ENCODE peak calls at places on chromosomes 7 and 10, in ten cellular contexts. One of them, this sample, is unnamed.

GRCh38 chr7:42181566-42181965 is 55.4 kb downstream of the GLI3 start:
- DNase-seq in fibroblast of lung: no peak
- DNase-seq in heart right ventricle: no peak
- DNase-seq in adipocyte: no peak
- DNase-seq in tibial artery: no peak
- DNase-seq in thoracic aorta: no peak
- DNase-seq in retinal pigment epithelial cell: no peak
- DNase-seq in lower lobe of right lung: no peak
- DNase-seq in bronchial epithelial cell: no peak
- DNase-seq in Caco-2: no peak
- DNase-seq in this sample: no peak

GRCh38 chr7:46386428-46387399 is 465.6 kb upstream of the IGFBP3 start:
- DNase-seq in fibroblast of lung: no peak
- DNase-seq in heart right ventricle: no peak
- DNase-seq in adipocyte: no peak
- DNase-seq in tibial artery: no peak
- DNase-seq in thoracic aorta: no peak
- DNase-seq in retinal pigment epithelial cell: no peak
- DNase-seq in lower lobe of right lung: no peak
- DNase-seq in bronchial epithelial cell: no peak
- DNase-seq in Caco-2: no peak
- DNase-seq in this sample: peak; percentile 56

GRCh38 chr10:113665806-113666354 is 2.0 kb upstream of the NRAP start:
- DNase-seq in fibroblast of lung: peak; percentile 66
- DNase-seq in heart right ventricle: no peak
- DNase-seq in adipocyte: peak; percentile 84
- DNase-seq in tibial artery: peak; percentile 34
- DNase-seq in thoracic aorta: no peak
- DNase-seq in retinal pigment epithelial cell: peak; percentile 96
- DNase-seq in lower lobe of right lung: no peak
- DNase-seq in bronchial epithelial cell: peak; percentile 76
- DNase-seq in Caco-2: peak; percentile 41
- DNase-seq in this sample: peak; percentile 62

GRCh38 chr10:95394161-95394880 is 103.5 kb upstream of the PDLIM1 start:
- DNase-seq in fibroblast of lung: no peak
- DNase-seq in heart right ventricle: no peak
- DNase-seq in adipocyte: no peak
- DNase-seq in tibial artery: no peak
- DNase-seq in thoracic aorta: no peak
- DNase-seq in retinal pigment epithelial cell: no peak
- DNase-seq in lower lobe of right lung: no peak
- DNase-seq in bronchial epithelial cell: peak; percentile 98
- DNase-seq in Caco-2: no peak
- DNase-seq in this sample: no peak

GRCh38 chr10:43045631-43046287 is 31.1 kb upstream of the RET start:
- DNase-seq in fibroblast of lung: no peak
- DNase-seq in heart right ventricle: no peak
- DNase-seq in adipocyte: no peak
- DNase-seq in tibial artery: peak; percentile 14
- DNase-seq in thoracic aorta: no peak
- DNase-seq in retinal pigment epithelial cell: no peak
- DNase-seq in lower lobe of right lung: peak; percentile 29
- DNase-seq in bronchial epithelial cell: no peak
- DNase-seq in Caco-2: no peak
- DNase-seq in this sample: no peak

GRCh38 chr7:45980973-45981372 is 59.9 kb upstream of the IGFBP3 start:
- DNase-seq in fibroblast of lung: no peak
- DNase-seq in heart right ventricle: no peak
- DNase-seq in adipocyte: no peak
- DNase-seq in tibial artery: no peak
- DNase-seq in thoracic aorta: no peak
- DNase-seq in retinal pigment epithelial cell: no peak
- DNase-seq in lower lobe of right lung: no peak
- DNase-seq in bronchial epithelial cell: peak; percentile 41
- DNase-seq in Caco-2: no peak
- DNase-seq in this sample: no peak

GRCh38 chr7:101983147-101983811 is 165.9 kb downstream of the CUX1 start:
- DNase-seq in fibroblast of lung: no peak
- DNase-seq in heart right ventricle: no peak
- DNase-seq in adipocyte: no peak
- DNase-seq in tibial artery: no peak
- DNase-seq in thoracic aorta: no peak
- DNase-seq in retinal pigment epithelial cell: no peak
- DNase-seq in lower lobe of right lung: no peak
- DNase-seq in bronchial epithelial cell: no peak
- DNase-seq in Caco-2: no peak
- DNase-seq in this sample: no peak

GRCh38 chr7:116522247-116522646 is 2.6 kb upstream of the CAV1 start:
- DNase-seq in fibroblast of lung: peak; percentile 71
- DNase-seq in heart right ventricle: no peak
- DNase-seq in adipocyte: peak; percentile 74
- DNase-seq in tibial artery: no peak
- DNase-seq in thoracic aorta: no peak
- DNase-seq in retinal pigment epithelial cell: peak; percentile 72
- DNase-seq in lower lobe of right lung: no peak
- DNase-seq in bronchial epithelial cell: peak; percentile 96
- DNase-seq in Caco-2: no peak
- DNase-seq in this sample: peak; percentile 77

GRCh38 chr10:101133489-101134298 is 2.6 kb downstream of the TLX1 start:
- DNase-seq in fibroblast of lung: no peak
- DNase-seq in heart right ventricle: no peak
- DNase-seq in adipocyte: no peak
- DNase-seq in tibial artery: no peak
- DNase-seq in thoracic aorta: no peak
- DNase-seq in retinal pigment epithelial cell: no peak
- DNase-seq in lower lobe of right lung: no peak
- DNase-seq in bronchial epithelial cell: no peak
- DNase-seq in Caco-2: no peak
- DNase-seq in this sample: no peak

GRCh38 chr10:101132636-101133473 is 1.8 kb downstream of the TLX1 start:
- DNase-seq in fibroblast of lung: no peak
- DNase-seq in heart right ventricle: no peak
- DNase-seq in adipocyte: no peak
- DNase-seq in tibial artery: no peak
- DNase-seq in thoracic aorta: no peak
- DNase-seq in retinal pigment epithelial cell: no peak
- DNase-seq in lower lobe of right lung: no peak
- DNase-seq in bronchial epithelial cell: no peak
- DNase-seq in Caco-2: no peak
- DNase-seq in this sample: no peak

GRCh38 chr10:101131962-101132635 is 999 bp downstream of the TLX1 start:
- DNase-seq in fibroblast of lung: no peak
- DNase-seq in heart right ventricle: no peak
- DNase-seq in adipocyte: no peak
- DNase-seq in tibial artery: no peak
- DNase-seq in thoracic aorta: no peak
- DNase-seq in retinal pigment epithelial cell: no peak
- DNase-seq in lower lobe of right lung: no peak
- DNase-seq in bronchial epithelial cell: no peak
- DNase-seq in Caco-2: no peak
- DNase-seq in this sample: no peak

GRCh38 chr10:101130141-101130540 is 959 bp upstream of the TLX1 start:
- DNase-seq in fibroblast of lung: no peak
- DNase-seq in heart right ventricle: no peak
- DNase-seq in adipocyte: no peak
- DNase-seq in tibial artery: no peak
- DNase-seq in thoracic aorta: no peak
- DNase-seq in retinal pigment epithelial cell: no peak
- DNase-seq in lower lobe of right lung: no peak
- DNase-seq in bronchial epithelial cell: no peak
- DNase-seq in Caco-2: no peak
- DNase-seq in this sample: no peak

DNA sequence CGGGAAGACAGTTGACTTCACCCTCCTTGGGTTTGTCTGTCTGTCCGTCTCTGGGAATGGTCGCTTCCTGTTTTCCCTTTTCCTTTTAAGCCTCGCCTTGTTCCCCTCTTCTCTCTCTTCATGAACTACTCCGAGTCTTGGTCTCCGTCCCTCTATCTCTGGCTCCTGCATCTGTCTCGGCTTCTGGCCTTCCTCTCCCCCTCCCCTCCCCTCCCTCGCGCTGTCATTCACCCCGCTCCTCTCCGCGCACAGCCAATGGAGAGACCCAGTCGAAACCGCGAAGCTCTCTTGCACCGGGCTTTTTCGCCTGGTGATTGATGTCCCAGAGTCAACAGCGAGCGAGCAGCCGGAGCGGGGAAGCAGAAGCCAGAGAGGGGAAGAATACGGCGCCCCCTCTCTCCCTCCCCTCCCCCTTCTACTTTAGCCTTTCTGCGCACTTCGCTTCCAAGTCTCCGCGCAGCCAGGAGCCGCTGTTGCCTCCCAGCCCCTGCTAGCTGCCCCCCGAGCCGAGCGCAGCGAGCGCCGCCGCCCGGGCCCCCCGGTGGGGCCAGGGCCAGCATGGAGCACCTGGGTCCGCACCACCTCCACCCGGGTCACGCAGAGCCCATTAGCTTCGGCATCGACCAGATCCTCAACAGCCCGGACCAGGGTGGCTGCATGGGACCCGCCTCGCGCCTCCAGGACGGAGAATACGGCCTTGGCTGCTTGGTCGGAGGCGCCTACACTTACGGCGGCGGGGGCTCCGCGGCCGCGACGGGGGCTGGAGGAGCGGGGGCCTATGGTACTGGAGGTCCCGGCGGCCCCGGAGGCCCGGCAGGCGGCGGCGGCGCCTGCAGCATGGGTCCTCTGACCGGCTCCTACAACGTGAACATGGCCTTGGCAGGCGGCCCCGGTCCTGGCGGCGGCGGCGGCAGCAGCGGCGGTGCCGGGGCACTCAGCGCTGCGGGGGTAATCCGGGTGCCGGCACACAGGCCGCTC is at the start of gene TLX1:
- DNase-seq in fibroblast of lung: no peak
- DNase-seq in heart right ventricle: peak; percentile 38
- DNase-seq in adipocyte: no peak
- DNase-seq in tibial artery: no peak
- DNase-seq in thoracic aorta: no peak
- DNase-seq in retinal pigment epithelial cell: no peak
- DNase-seq in lower lobe of right lung: no peak
- DNase-seq in bronchial epithelial cell: no peak
- DNase-seq in Caco-2: peak; percentile 62
- DNase-seq in this sample: no peak
- H3K4me3 ChIP-seq in fibroblast of lung: no peak within 1 kb of the TSS
- H3K4me3 ChIP-seq in heart right ventricle: peak within 1 kb of the TSS; percentile 41
- H3K4me3 ChIP-seq in adipocyte: no peak within 1 kb of the TSS
- H3K4me3 ChIP-seq in tibial artery: peak within 1 kb of the TSS; percentile 20
- H3K4me3 ChIP-seq in thoracic aorta: peak within 1 kb of the TSS; percentile 65
- H3K4me3 ChIP-seq in retinal pigment epithelial cell: no peak within 1 kb of the TSS
- H3K4me3 ChIP-seq in lower lobe of right lung: peak within 1 kb of the TSS; percentile 28
- H3K4me3 ChIP-seq in bronchial epithelial cell: no peak within 1 kb of the TSS
- H3K4me3 ChIP-seq in Caco-2: peak within 1 kb of the TSS; percentile 51
- H3K4me3 ChIP-seq in this sample: no peak within 1 kb of the TSS

GRCh38 chr10:110206988-110207804 is at the start of gene MXI1:
- DNase-seq in fibroblast of lung: peak; percentile 82
- DNase-seq in heart right ventricle: peak; percentile 74
- DNase-seq in adipocyte: peak; percentile 88
- DNase-seq in tibial artery: peak; percentile 81
- DNase-seq in thoracic aorta: no peak
- DNase-seq in retinal pigment epithelial cell: peak; percentile 62
- DNase-seq in lower lobe of right lung: peak; percentile 82
- DNase-seq in bronchial epithelial cell: peak; percentile 77
- DNase-seq in Caco-2: peak; percentile 77
- DNase-seq in this sample: peak; percentile 53
- H3K4me3 ChIP-seq in fibroblast of lung: peak within 1 kb of the TSS; percentile 75
- H3K4me3 ChIP-seq in heart right ventricle: peak within 1 kb of the TSS; percentile 83
- H3K4me3 ChIP-seq in adipocyte: peak within 1 kb of the TSS; percentile 89
- H3K4me3 ChIP-seq in tibial artery: peak within 1 kb of the TSS; percentile 87
- H3K4me3 ChIP-seq in thoracic aorta: peak within 1 kb of the TSS; percentile 93
- H3K4me3 ChIP-seq in retinal pigment epithelial cell: peak within 1 kb of the TSS; percentile 64
- H3K4me3 ChIP-seq in lower lobe of right lung: peak within 1 kb of the TSS; percentile 80
- H3K4me3 ChIP-seq in bronchial epithelial cell: peak within 1 kb of the TSS; percentile 79
- H3K4me3 ChIP-seq in Caco-2: peak within 1 kb of the TSS; percentile 79
- H3K4me3 ChIP-seq in this sample: peak within 1 kb of the TSS; percentile 81

GRCh38 chr10:75404335-75405200 is 3.0 kb upstream of the ZNF503 start:
- DNase-seq in fibroblast of lung: no peak
- DNase-seq in heart right ventricle: peak; percentile 26
- DNase-seq in adipocyte: peak; percentile 22
- DNase-seq in tibial artery: no peak
- DNase-seq in thoracic aorta: no peak
- DNase-seq in retinal pigment epithelial cell: no peak
- DNase-seq in lower lobe of right lung: peak; percentile 86
- DNase-seq in bronchial epithelial cell: peak; percentile 51
- DNase-seq in Caco-2: peak; percentile 87
- DNase-seq in this sample: no peak

GRCh38 chr10:75404023-75404334 is 2.4 kb upstream of the ZNF503 start:
- DNase-seq in fibroblast of lung: no peak
- DNase-seq in heart right ventricle: no peak
- DNase-seq in adipocyte: no peak
- DNase-seq in tibial artery: no peak
- DNase-seq in thoracic aorta: no peak
- DNase-seq in retinal pigment epithelial cell: no peak
- DNase-seq in lower lobe of right lung: no peak
- DNase-seq in bronchial epithelial cell: no peak
- DNase-seq in Caco-2: no peak
- DNase-seq in this sample: no peak

GRCh38 chr10:75407296-75407715 is 5.7 kb upstream of the ZNF503 start:
- DNase-seq in fibroblast of lung: no peak
- DNase-seq in heart right ventricle: no peak
- DNase-seq in adipocyte: no peak
- DNase-seq in tibial artery: no peak
- DNase-seq in thoracic aorta: no peak
- DNase-seq in retinal pigment epithelial cell: no peak
- DNase-seq in lower lobe of right lung: peak; percentile 55
- DNase-seq in bronchial epithelial cell: no peak
- DNase-seq in Caco-2: no peak
- DNase-seq in this sample: no peak

GRCh38 chr10:75406158-75407065 is 4.8 kb upstream of the ZNF503 start:
- DNase-seq in fibroblast of lung: no peak
- DNase-seq in heart right ventricle: no peak
- DNase-seq in adipocyte: no peak
- DNase-seq in tibial artery: no peak
- DNase-seq in thoracic aorta: no peak
- DNase-seq in retinal pigment epithelial cell: no peak
- DNase-seq in lower lobe of right lung: no peak
- DNase-seq in bronchial epithelial cell: no peak
- DNase-seq in Caco-2: no peak
- DNase-seq in this sample: no peak

GRCh38 chr10:75405201-75406143 is 3.9 kb upstream of the ZNF503 start:
- DNase-seq in fibroblast of lung: peak; percentile 31
- DNase-seq in heart right ventricle: no peak
- DNase-seq in adipocyte: no peak
- DNase-seq in tibial artery: no peak
- DNase-seq in thoracic aorta: no peak
- DNase-seq in retinal pigment epithelial cell: no peak
- DNase-seq in lower lobe of right lung: peak; percentile 76
- DNase-seq in bronchial epithelial cell: no peak
- DNase-seq in Caco-2: peak; percentile 93
- DNase-seq in this sample: no peak
- H3K4me3 ChIP-seq in fibroblast of lung: no peak overlapping the region
- H3K4me3 ChIP-seq in heart right ventricle: peak overlapping the region; percentile 92
- H3K4me3 ChIP-seq in adipocyte: peak overlapping the region; percentile 95
- H3K4me3 ChIP-seq in tibial artery: no peak overlapping the region
- H3K4me3 ChIP-seq in thoracic aorta: peak overlapping the region; percentile 84
- H3K4me3 ChIP-seq in retinal pigment epithelial cell: peak overlapping the region; percentile 98
- H3K4me3 ChIP-seq in lower lobe of right lung: peak overlapping the region; percentile 93
- H3K4me3 ChIP-seq in bronchial epithelial cell: peak overlapping the region; percentile 95
- H3K4me3 ChIP-seq in Caco-2: peak overlapping the region; percentile 99
- H3K4me3 ChIP-seq in this sample: no peak overlapping the region

DNA sequence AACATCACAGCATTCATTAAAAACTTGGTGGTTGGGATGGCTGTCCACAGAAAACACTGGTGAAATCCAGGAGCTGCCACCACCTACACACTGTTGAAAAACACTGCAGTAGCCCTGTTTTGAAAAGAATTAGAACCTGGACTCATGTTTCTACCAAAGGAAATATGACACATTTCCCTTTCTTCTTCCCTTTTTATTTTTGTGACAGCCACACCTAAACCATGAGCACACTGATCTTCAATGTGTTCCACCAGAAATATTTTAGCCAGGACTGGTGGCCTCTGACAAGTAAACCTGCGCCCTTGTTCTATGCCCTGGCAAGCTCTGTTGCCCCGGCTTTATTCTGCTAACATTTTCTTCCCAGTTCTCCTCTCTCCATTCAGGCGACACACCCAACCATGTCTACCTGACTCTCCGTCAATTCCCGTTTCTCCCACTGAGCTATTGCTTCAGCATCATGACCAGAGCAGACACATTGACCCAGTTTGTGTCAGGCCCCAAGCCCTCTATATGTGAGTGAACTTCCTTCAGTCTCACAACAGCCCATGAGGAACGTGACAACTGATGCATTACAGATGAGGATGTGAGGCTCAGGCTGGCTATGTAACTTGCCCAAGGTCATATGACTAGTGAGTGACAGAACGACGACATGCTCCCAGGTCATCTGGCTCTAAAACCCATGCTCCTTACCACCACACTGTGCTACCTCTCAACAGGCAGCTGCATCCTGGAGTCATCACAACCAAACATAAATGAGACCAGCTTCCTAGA is 3.5 kb downstream of the TMEM140 start:
- DNase-seq in fibroblast of lung: no peak
- DNase-seq in heart right ventricle: no peak
- DNase-seq in adipocyte: no peak
- DNase-seq in tibial artery: no peak
- DNase-seq in thoracic aorta: no peak
- DNase-seq in retinal pigment epithelial cell: no peak
- DNase-seq in lower lobe of right lung: no peak
- DNase-seq in bronchial epithelial cell: no peak
- DNase-seq in Caco-2: no peak
- DNase-seq in this sample: no peak
- H3K4me3 ChIP-seq in fibroblast of lung: no peak overlapping the region
- H3K4me3 ChIP-seq in heart right ventricle: peak overlapping the region; percentile 61
- H3K4me3 ChIP-seq in adipocyte: peak overlapping the region; percentile 83
- H3K4me3 ChIP-seq in tibial artery: no peak overlapping the region
- H3K4me3 ChIP-seq in thoracic aorta: no peak overlapping the region
- H3K4me3 ChIP-seq in retinal pigment epithelial cell: no peak overlapping the region
- H3K4me3 ChIP-seq in lower lobe of right lung: peak overlapping the region; percentile 63
- H3K4me3 ChIP-seq in bronchial epithelial cell: no peak overlapping the region
- H3K4me3 ChIP-seq in Caco-2: no peak overlapping the region
- H3K4me3 ChIP-seq in this sample: no peak overlapping the region